ENCODE peak calls at places on chromosomes 4 and X, in seven cellular contexts. V, P, N, W, S, G and O are unnamed samples. For H3K4me1 and H3K9me3, the result is how much of the 10 kb centered on the place peaks cover.

GRCh38 chr4:122514671-122515070 is 58.1 kb upstream of the IL2 start:
- DNase-seq in P (no peak), G (no peak), V (no peak), N (no peak), S (no peak), W (no peak), O (no peak)

GRCh38 chr4:140568507-140569306 is at the start of gene UCP1:
- DNase-seq in N (peak), P (no peak), V (no peak), W (no peak), G (peak), S (peak), O (no peak)

GRCh38 chr4:146124023-146124680 is 51.4 kb upstream of the LSM6 start:
- DNase-seq in P (no peak), V (no peak), S (no peak), N (peak), W (no peak), G (no peak), O (no peak)

GRCh38 chrX:131366387-131366786 is 77.3 kb upstream of the IGSF1 start:
- DNase-seq in P (no peak), W (peak), V (no peak), S (peak), G (no peak), N (no peak), O (no peak)

GRCh38 chr4:47482326-47482725 is 2.7 kb upstream of the ATP10D start:
- DNase-seq in P (no peak), N (no peak), V (peak), G (no peak), S (no peak), W (peak), O (no peak)

GRCh38 chr4:28267166-28267565 is 1406.5 kb downstream of the STIM2 start:
- DNase-seq in P (no peak), W (no peak), G (no peak), V (no peak), N (no peak), S (no peak), O (no peak)

GRCh38 chr4:145154573-145154972 is 25.8 kb downstream of the OTUD4 start:
- DNase-seq in S (peak), G (no peak), W (peak), V (peak), P (peak), N (peak), O (no peak)

GRCh38 chrX:13666836-13667235 is 13.9 kb downstream of the TCEANC start:
- DNase-seq in S (no peak), W (no peak), N (no peak), P (no peak), G (no peak), V (no peak), O (no peak)

GRCh38 chr4:16225996-16226815 is at the start of gene TAPT1:
- DNase-seq in G (peak), S (peak), V (no peak), P (peak), N (peak), W (peak), O (peak)

GRCh38 chrX:15988661-15989603 is 134.3 kb upstream of the AP1S2 start:
- DNase-seq in G (no peak), W (peak), V (peak), N (no peak), S (no peak), P (peak), O (no peak)

GRCh38 chr4:85778809-85779124 is 303.8 kb downstream of the ARHGAP24 start:
- DNase-seq in N (no peak), W (peak), V (no peak), P (no peak), S (no peak), G (no peak), O (no peak)
- H3K4me1 ChIP-seq in N (under half), W (half or more), V (under half), P (half or more), S (under half), G (under half), O (under half)

GRCh38 chr4:836781-837301 is 10.9 kb upstream of the CPLX1 start:
- DNase-seq in V (no peak), W (no peak), G (peak), N (no peak), S (no peak), P (no peak), O (peak)

GRCh38 chr4:837772-838171 is 11.8 kb upstream of the CPLX1 start:
- DNase-seq in S (no peak), G (no peak), P (no peak), N (no peak), V (no peak), W (no peak), O (no peak)

GRCh38 chr4:834368-835147 is 8.6 kb upstream of the CPLX1 start:
- DNase-seq in G (peak), P (no peak), N (no peak), S (no peak), W (no peak), V (no peak), O (peak)

GRCh38 chr4:835148-836002 is 9.4 kb upstream of the CPLX1 start:
- DNase-seq in S (no peak), P (peak), N (no peak), G (peak), V (no peak), W (no peak), O (peak)

GRCh38 chr4:836003-836511 is 10.1 kb upstream of the CPLX1 start:
- DNase-seq in S (no peak), V (no peak), G (peak), W (no peak), N (no peak), P (no peak), O (peak)
- H3K9me3 ChIP-seq in S (under half), V (under half), G (under half), W (under half), N (under half), P (under half), O (under half)

DNA sequence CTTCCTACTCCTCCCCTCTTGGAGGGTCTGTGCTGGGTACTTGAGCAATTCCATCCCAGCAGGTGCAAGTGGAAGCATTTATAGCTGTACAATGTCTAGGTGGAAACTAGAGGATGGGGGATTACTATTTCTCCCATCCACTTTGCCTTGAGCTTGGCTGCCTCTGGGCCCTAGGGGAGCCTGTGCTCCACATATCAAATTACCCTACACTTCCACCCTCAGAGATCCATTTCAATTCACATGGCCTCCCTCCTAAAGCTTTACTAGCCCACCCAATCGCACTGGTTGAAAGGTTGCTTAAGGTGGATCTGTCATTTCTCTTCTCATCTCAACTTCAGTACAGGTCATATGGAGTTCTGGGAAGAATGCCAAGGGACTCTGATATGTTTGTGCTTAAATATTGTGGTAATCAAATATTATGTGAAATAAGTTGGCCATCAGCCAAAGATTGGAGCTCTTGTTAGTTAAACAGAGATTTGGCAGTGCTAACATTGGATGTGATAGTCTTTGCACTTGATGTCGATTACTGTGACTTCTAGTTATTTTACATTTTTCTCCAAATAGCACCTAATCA is 20.6 kb downstream of the SEPTIN6 start:
- DNase-seq in S (no peak), N (no peak), P (no peak), G (no peak), W (peak), V (no peak), O (no peak)
- H3K4me1 ChIP-seq in S (under half), N (under half), P (under half), G (under half), W (under half), V (under half), O (under half)

GRCh38 chr4:212438-213174 is 88.3 kb downstream of the ZNF718 start:
- DNase-seq in S (no peak), V (peak), P (peak), N (no peak), W (no peak), G (peak), O (peak)

GRCh38 chr4:213971-214370 is 89.7 kb downstream of the ZNF718 start:
- DNase-seq in S (no peak), V (no peak), W (no peak), P (no peak), G (no peak), N (no peak), O (no peak)

GRCh38 chr4:217891-218290 is 87.4 kb downstream of the ZNF732 start:
- DNase-seq in S (no peak), P (no peak), W (no peak), G (no peak), N (no peak), V (no peak), O (no peak)
- H3K9me3 ChIP-seq in S (under half), P (under half), W (under half), G (under half), N (half or more), V (under half), O (under half)

GRCh38 chr4:11151500-11151899 is 277.2 kb downstream of the HS3ST1 start:
- DNase-seq in P (no peak), G (no peak), N (no peak), W (no peak), S (no peak), V (no peak), O (no peak)
- H3K4me1 ChIP-seq in P (under half), G (under half), N (under half), W (under half), S (under half), V (under half), O (under half)